ENCODE peak calls at places on chromosome 2, in five cellular contexts. One of them, this sample, is unnamed. For H3K9me3 and H3K36me3, the result is how much of the 10 kb centered on the place peaks cover.

GRCh38 chr2:166972418-166972817 is 84.1 kb downstream of the XIRP2 start:
- DNase-seq in uterus: no peak
- DNase-seq in psoas muscle: no peak
- DNase-seq in NT2/D1: no peak
- DNase-seq in CD8-positive, alpha-beta memory T cell: no peak
- DNase-seq in this sample: no peak

GRCh38 chr2:239594772-239595608 is 194.2 kb upstream of the HDAC4 start:
- DNase-seq in uterus: peak
- DNase-seq in psoas muscle: peak
- DNase-seq in NT2/D1: no peak
- DNase-seq in CD8-positive, alpha-beta memory T cell: no peak
- DNase-seq in this sample: no peak

GRCh38 chr2:85678794-85679672 is 11.0 kb upstream of the SFTPB start:
- DNase-seq in uterus: peak
- DNase-seq in psoas muscle: peak
- DNase-seq in NT2/D1: peak
- DNase-seq in CD8-positive, alpha-beta memory T cell: peak
- DNase-seq in this sample: peak

GRCh38 chr2:43059183-43059897 is 167.1 kb downstream of the ZFP36L2 start:
- DNase-seq in uterus: peak
- DNase-seq in psoas muscle: peak
- DNase-seq in NT2/D1: no peak
- DNase-seq in CD8-positive, alpha-beta memory T cell: peak
- DNase-seq in this sample: peak

GRCh38 chr2:170714156-170715061 is 728 bp upstream of the SP5 start:
- DNase-seq in uterus: peak
- DNase-seq in psoas muscle: peak
- DNase-seq in NT2/D1: no peak
- DNase-seq in CD8-positive, alpha-beta memory T cell: no peak
- DNase-seq in this sample: peak

GRCh38 chr2:131035826-131036231 is 57.4 kb downstream of the FAM168B start:
- DNase-seq in uterus: no peak
- DNase-seq in psoas muscle: no peak
- DNase-seq in NT2/D1: no peak
- DNase-seq in CD8-positive, alpha-beta memory T cell: no peak
- DNase-seq in this sample: no peak

GRCh38 chr2:138201326-138201725 is 237.1 kb downstream of the HNMT start:
- DNase-seq in uterus: no peak
- DNase-seq in psoas muscle: no peak
- DNase-seq in NT2/D1: no peak
- DNase-seq in CD8-positive, alpha-beta memory T cell: no peak
- DNase-seq in this sample: no peak

GRCh38 chr2:240238786-240239185 is 98.3 kb upstream of the OTOS start:
- DNase-seq in uterus: no peak
- DNase-seq in psoas muscle: no peak
- DNase-seq in NT2/D1: no peak
- DNase-seq in CD8-positive, alpha-beta memory T cell: no peak
- DNase-seq in this sample: no peak

GRCh38 chr2:144715992-144716391 is 196.1 kb upstream of the ZEB2 start:
- DNase-seq in uterus: no peak
- DNase-seq in psoas muscle: no peak
- DNase-seq in NT2/D1: no peak
- DNase-seq in CD8-positive, alpha-beta memory T cell: no peak
- DNase-seq in this sample: no peak

GRCh38 chr2:109533823-109534222 is 79.9 kb downstream of the SEPTIN10 start:
- DNase-seq in uterus: no peak
- DNase-seq in psoas muscle: no peak
- DNase-seq in NT2/D1: no peak
- DNase-seq in CD8-positive, alpha-beta memory T cell: no peak
- DNase-seq in this sample: no peak

GRCh38 chr2:136185991-136186771 is 68.2 kb upstream of the CXCR4 start:
- DNase-seq in uterus: no peak
- DNase-seq in psoas muscle: no peak
- DNase-seq in NT2/D1: no peak
- DNase-seq in CD8-positive, alpha-beta memory T cell: no peak
- DNase-seq in this sample: no peak

GRCh38 chr2:233100192-233100998 is 40.3 kb downstream of the INPP5D start:
- DNase-seq in uterus: no peak
- DNase-seq in psoas muscle: no peak
- DNase-seq in NT2/D1: no peak
- DNase-seq in CD8-positive, alpha-beta memory T cell: peak
- DNase-seq in this sample: no peak

GRCh38 chr2:170314744-170315447 is 136.9 kb downstream of the MYO3B start:
- DNase-seq in uterus: no peak
- DNase-seq in psoas muscle: no peak
- DNase-seq in NT2/D1: no peak
- DNase-seq in CD8-positive, alpha-beta memory T cell: no peak
- DNase-seq in this sample: no peak

GRCh38 chr2:2291500-2292260 is 39.4 kb downstream of the MYT1L start:
- DNase-seq in uterus: no peak
- DNase-seq in psoas muscle: no peak
- DNase-seq in NT2/D1: peak
- DNase-seq in CD8-positive, alpha-beta memory T cell: no peak
- DNase-seq in this sample: no peak

GRCh38 chr2:112958428-112959108 is 19.2 kb upstream of the IL36G start:
- DNase-seq in uterus: no peak
- DNase-seq in psoas muscle: no peak
- DNase-seq in NT2/D1: peak
- DNase-seq in CD8-positive, alpha-beta memory T cell: peak
- DNase-seq in this sample: peak

GRCh38 chr2:128037624-128038023 is 9.8 kb upstream of the SAP130 start:
- DNase-seq in uterus: no peak
- DNase-seq in psoas muscle: no peak
- DNase-seq in NT2/D1: no peak
- DNase-seq in CD8-positive, alpha-beta memory T cell: no peak
- DNase-seq in this sample: no peak
- H3K9me3 ChIP-seq in uterus: under half
- H3K9me3 ChIP-seq in psoas muscle: under half
- H3K9me3 ChIP-seq in NT2/D1: under half
- H3K9me3 ChIP-seq in CD8-positive, alpha-beta memory T cell: under half
- H3K9me3 ChIP-seq in this sample: under half

DNA sequence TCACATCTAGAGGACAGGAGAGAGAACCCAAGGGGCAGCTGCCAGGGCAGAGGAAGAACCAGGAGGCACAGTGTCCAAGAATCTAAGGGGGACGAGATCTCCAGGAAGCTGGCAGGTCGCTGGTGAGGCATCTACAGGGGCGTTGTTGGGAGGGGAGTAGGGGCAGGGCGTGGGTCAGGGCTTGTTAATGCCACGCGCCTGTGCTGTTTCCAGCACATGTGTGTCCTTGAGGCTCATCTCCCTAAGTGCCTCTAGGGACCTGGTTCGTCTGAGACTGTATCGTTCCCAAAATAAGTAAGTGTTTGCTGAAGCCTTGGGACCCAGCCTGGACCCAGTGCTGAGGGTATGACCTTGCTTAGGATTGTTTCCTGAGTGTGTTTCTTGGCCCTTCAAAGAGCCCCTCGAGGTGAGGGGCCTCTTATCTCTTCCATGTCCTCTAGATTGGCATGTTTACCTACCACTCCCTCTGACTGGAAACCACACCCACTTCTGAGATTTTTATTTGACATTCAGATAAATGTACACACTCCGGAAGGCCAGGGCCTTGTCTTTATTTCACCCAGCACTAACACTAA is 22.2 kb downstream of the HK2 start:
- DNase-seq in uterus: no peak
- DNase-seq in psoas muscle: no peak
- DNase-seq in NT2/D1: no peak
- DNase-seq in CD8-positive, alpha-beta memory T cell: no peak
- DNase-seq in this sample: peak
- H3K36me3 ChIP-seq in uterus: under half
- H3K36me3 ChIP-seq in psoas muscle: under half
- H3K36me3 ChIP-seq in NT2/D1: under half
- H3K36me3 ChIP-seq in CD8-positive, alpha-beta memory T cell: under half
- H3K36me3 ChIP-seq in this sample: under half

DNA sequence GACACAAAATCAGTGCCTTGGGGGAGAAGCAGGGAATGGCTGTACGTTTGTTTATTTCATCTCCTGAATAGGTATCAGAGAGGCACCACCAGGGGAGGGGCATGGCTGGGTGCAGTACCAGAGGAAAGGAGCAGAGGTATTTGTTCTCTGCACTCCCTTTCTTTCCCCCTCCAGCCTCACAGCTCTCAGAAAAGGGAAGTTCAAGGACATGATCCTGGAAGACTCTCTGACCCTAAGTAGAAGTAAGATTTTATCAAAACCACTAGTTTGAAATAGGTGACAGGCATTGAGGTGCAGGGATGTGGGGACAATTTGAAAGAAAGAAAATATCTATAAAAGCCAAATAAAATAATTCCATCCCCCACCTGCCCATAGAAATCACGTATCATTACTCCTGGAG is 136.5 kb downstream of the LRRTM1 start:
- DNase-seq in uterus: no peak
- DNase-seq in psoas muscle: no peak
- DNase-seq in NT2/D1: no peak
- DNase-seq in CD8-positive, alpha-beta memory T cell: no peak
- DNase-seq in this sample: no peak
- H3K9me3 ChIP-seq in uterus: under half
- H3K9me3 ChIP-seq in psoas muscle: under half
- H3K9me3 ChIP-seq in NT2/D1: under half
- H3K9me3 ChIP-seq in CD8-positive, alpha-beta memory T cell: under half
- H3K9me3 ChIP-seq in this sample: under half

DNA sequence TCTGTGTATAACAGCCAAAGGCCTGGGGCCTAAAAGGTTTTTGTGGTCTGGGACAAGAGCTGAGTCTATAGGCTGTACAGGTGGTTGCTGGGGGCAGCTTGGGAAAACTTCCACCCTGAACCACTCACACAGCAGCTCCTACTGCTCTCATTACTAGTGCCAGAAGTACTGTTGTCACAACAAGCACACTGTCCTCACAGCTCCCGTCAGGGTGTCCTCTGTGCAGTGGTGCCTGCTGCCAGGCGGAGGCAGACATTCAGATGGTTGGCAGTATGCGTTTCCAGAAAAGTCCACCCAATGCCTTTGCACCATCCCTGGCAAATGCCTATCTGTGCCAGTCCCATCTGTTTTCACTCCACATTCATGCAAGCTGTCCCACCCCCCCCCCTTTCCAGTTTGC is 58.5 kb downstream of the EPAS1 start:
- DNase-seq in uterus: no peak
- DNase-seq in psoas muscle: no peak
- DNase-seq in NT2/D1: no peak
- DNase-seq in CD8-positive, alpha-beta memory T cell: no peak
- DNase-seq in this sample: no peak
- H3K36me3 ChIP-seq in uterus: under half
- H3K36me3 ChIP-seq in psoas muscle: under half
- H3K36me3 ChIP-seq in NT2/D1: under half
- H3K36me3 ChIP-seq in CD8-positive, alpha-beta memory T cell: under half
- H3K36me3 ChIP-seq in this sample: under half

GRCh38 chr2:67066782-67067181 is 330.4 kb upstream of the ETAA1 start:
- DNase-seq in uterus: no peak
- DNase-seq in psoas muscle: no peak
- DNase-seq in NT2/D1: no peak
- DNase-seq in CD8-positive, alpha-beta memory T cell: no peak
- DNase-seq in this sample: no peak
- H3K9me3 ChIP-seq in uterus: under half
- H3K9me3 ChIP-seq in psoas muscle: under half
- H3K9me3 ChIP-seq in NT2/D1: under half
- H3K9me3 ChIP-seq in CD8-positive, alpha-beta memory T cell: under half
- H3K9me3 ChIP-seq in this sample: under half

DNA sequence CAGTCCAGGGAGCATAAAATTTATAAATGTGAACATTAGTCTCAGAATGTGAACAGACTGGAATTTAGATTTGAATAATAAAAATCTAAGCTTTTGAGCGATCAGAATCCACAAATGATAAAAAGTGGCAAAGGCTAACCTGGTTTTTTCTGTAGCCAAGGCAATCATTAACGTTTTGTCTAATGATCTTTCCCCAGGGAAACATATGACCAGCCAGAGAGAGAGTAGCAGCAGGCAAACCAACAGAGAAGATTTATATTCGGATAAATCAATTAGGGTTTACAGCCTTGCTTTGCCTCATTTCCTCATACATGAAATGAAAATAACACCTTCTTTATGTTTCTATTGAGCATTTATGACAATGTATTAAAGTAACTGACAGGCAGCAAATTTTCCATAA is 14.5 kb downstream of the TIA1 start:
- DNase-seq in uterus: no peak
- DNase-seq in psoas muscle: no peak
- DNase-seq in NT2/D1: no peak
- DNase-seq in CD8-positive, alpha-beta memory T cell: no peak
- DNase-seq in this sample: no peak
- H3K36me3 ChIP-seq in uterus: under half
- H3K36me3 ChIP-seq in psoas muscle: under half
- H3K36me3 ChIP-seq in NT2/D1: half or more
- H3K36me3 ChIP-seq in CD8-positive, alpha-beta memory T cell: under half
- H3K36me3 ChIP-seq in this sample: under half

DNA sequence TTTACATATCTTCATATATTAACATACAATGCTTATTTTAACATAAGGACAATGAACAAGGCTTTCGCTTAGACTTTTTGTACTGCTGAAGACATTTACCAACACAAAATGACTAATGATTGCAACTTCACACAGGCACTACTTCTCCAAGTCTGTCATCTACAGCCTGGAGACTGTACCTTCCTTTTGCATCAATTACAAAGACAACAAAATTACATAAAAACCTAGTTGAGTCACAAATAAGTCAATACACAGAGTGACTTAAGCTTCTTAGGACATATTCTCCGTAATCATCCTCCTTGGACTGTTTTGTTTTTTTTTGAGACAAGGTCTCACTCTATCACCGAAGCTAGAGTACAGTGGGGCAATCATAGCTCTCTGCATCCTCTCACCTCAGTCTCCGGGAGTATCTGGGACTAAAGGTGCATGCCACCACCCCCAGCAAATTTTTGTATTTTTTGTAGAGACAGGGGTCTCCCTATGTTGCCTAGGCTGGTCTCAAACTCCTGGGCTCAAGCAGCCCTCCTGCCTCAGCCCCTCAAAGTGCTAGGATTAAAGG is 15.9 kb downstream of the PUM2 start:
- DNase-seq in uterus: no peak
- DNase-seq in psoas muscle: no peak
- DNase-seq in NT2/D1: no peak
- DNase-seq in CD8-positive, alpha-beta memory T cell: no peak
- DNase-seq in this sample: no peak
- H3K9me3 ChIP-seq in uterus: under half
- H3K9me3 ChIP-seq in psoas muscle: under half
- H3K9me3 ChIP-seq in NT2/D1: under half
- H3K9me3 ChIP-seq in CD8-positive, alpha-beta memory T cell: under half
- H3K9me3 ChIP-seq in this sample: under half

DNA sequence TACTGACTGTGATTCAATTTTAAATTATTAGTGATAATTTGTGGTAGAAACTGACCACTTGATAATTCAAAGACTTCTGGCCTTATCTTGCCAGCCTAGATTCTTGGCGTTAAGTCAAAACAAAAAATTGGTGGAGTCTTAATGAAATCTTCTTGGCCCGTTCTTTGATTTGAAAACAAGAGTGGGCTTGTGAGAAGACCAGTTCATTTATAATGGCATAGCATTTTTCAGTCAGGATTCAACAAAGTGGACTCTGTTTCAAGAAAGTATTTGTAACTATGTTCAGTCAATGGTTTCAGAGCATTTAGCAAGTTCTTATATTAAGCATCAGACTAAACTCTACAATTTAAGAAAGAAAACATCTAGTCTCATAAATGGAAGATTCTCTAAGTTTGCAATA is 26.0 kb downstream of the ITGA4 start:
- DNase-seq in uterus: no peak
- DNase-seq in psoas muscle: no peak
- DNase-seq in NT2/D1: no peak
- DNase-seq in CD8-positive, alpha-beta memory T cell: no peak
- DNase-seq in this sample: no peak
- H3K36me3 ChIP-seq in uterus: under half
- H3K36me3 ChIP-seq in psoas muscle: under half
- H3K36me3 ChIP-seq in NT2/D1: under half
- H3K36me3 ChIP-seq in CD8-positive, alpha-beta memory T cell: half or more
- H3K36me3 ChIP-seq in this sample: under half